ENCODE peak calls at places on chromosomes 1 and 21, in ten cellular contexts. X, O, F, R, I, B, C, H, P and N are unnamed samples.

GRCh38 chr1:234658143-234658542 is 48.2 kb upstream of the IRF2BP2 start:
- DNase-seq in X (peak), O (peak), F (peak), H (no peak), P (peak), C (peak), I (no peak), B (no peak), R (peak), N (peak)

GRCh38 chr1:68758666-68759209 is 261.9 kb upstream of the DEPDC1 start:
- DNase-seq in O (no peak), X (no peak), R (no peak), C (no peak), H (no peak), P (no peak), F (peak), I (no peak), B (no peak), N (no peak)

GRCh38 chr1:19772053-19772452 is 27.7 kb downstream of the TMCO4 start:
- DNase-seq in O (no peak), X (peak), C (no peak), F (no peak), P (no peak), H (no peak), R (no peak), I (no peak), B (no peak), N (no peak)

GRCh38 chr1:85330711-85331290 is 54.4 kb upstream of the BCL10 start:
- DNase-seq in X (peak), H (peak), B (no peak), F (no peak), C (no peak), P (peak), O (no peak), I (no peak), R (peak), N (no peak)

GRCh38 chr1:34781844-34782391 is 904 bp downstream of the GJB3 start:
- DNase-seq in O (no peak), R (no peak), C (peak), H (no peak), P (peak), B (peak), F (no peak), X (no peak), I (no peak), N (no peak)

GRCh38 chr1:151760597-151761385 is 2.5 kb downstream of the MRPL9 start:
- DNase-seq in H (no peak), R (no peak), F (no peak), B (no peak), P (no peak), X (no peak), O (no peak), C (no peak), I (no peak), N (no peak)

GRCh38 chr1:101438359-101438758 is 201.5 kb downstream of the S1PR1 start:
- DNase-seq in H (peak), C (no peak), F (no peak), B (no peak), O (no peak), I (no peak), R (peak), P (no peak), X (no peak), N (no peak)

GRCh38 chr1:53274026-53274425 is 35.7 kb upstream of the MAGOH start:
- DNase-seq in P (no peak), B (no peak), X (no peak), C (no peak), F (no peak), I (no peak), R (no peak), O (no peak), H (no peak), N (no peak)

GRCh38 chr1:43565600-43566360 is 35.1 kb downstream of the PTPRF start:
- DNase-seq in I (no peak), C (peak), B (no peak), P (peak), R (peak), F (no peak), X (peak), O (no peak), H (peak), N (no peak)

GRCh38 chr1:245292571-245292970 is 137.8 kb downstream of the KIF26B start:
- DNase-seq in F (no peak), B (no peak), C (no peak), O (no peak), P (no peak), R (no peak), I (no peak), H (no peak), X (no peak), N (no peak)

GRCh38 chr1:7127322-7128050 is 342.2 kb downstream of the CAMTA1 start:
- DNase-seq in O (no peak), R (no peak), I (no peak), P (peak), B (no peak), X (no peak), C (no peak), H (peak), F (no peak), N (no peak)

GRCh38 chr21:42123509-42123908 is 52.4 kb downstream of the UMODL1 start:
- DNase-seq in P (no peak), R (no peak), I (no peak), B (no peak), C (no peak), H (no peak), O (no peak), X (no peak), F (no peak), N (no peak)

GRCh38 chr1:152673016-152673415 is 2.1 kb upstream of the LCE2C start:
- DNase-seq in H (no peak), B (no peak), P (no peak), C (no peak), R (no peak), F (no peak), X (no peak), I (no peak), O (no peak), N (no peak)

GRCh38 chr1:97384294-97384952 is 536.4 kb downstream of the DPYD start:
- DNase-seq in B (no peak), P (no peak), I (no peak), X (no peak), F (peak), R (peak), H (no peak), C (no peak), O (peak), N (no peak)

GRCh38 chr1:163202833-163203451 is at the start of gene RGS5:
- DNase-seq in I (no peak), B (no peak), R (peak), P (no peak), O (no peak), F (no peak), X (no peak), H (no peak), C (no peak), N (no peak)

GRCh38 chr1:203316626-203317093 is 11.3 kb downstream of the BTG2 start:
- DNase-seq in H (no peak), R (peak), F (no peak), P (peak), I (no peak), B (no peak), X (peak), C (peak), O (no peak), N (peak)

GRCh38 chr21:36471254-36471723 is 8.6 kb downstream of the CLDN14 start:
- DNase-seq in F (no peak), O (peak), P (no peak), H (no peak), C (no peak), X (no peak), B (no peak), R (peak), I (peak), N (no peak)

GRCh38 chr21:30986966-30987365 is 51.3 kb downstream of the KRTAP19-8 start:
- DNase-seq in F (no peak), C (no peak), P (no peak), B (no peak), H (no peak), O (no peak), R (no peak), X (no peak), I (no peak), N (no peak)

GRCh38 chr1:180912801-180913616 is at the start of gene KIAA1614:
- DNase-seq in I (no peak), H (no peak), C (no peak), R (peak), B (peak), X (peak), P (peak), O (no peak), F (no peak), N (no peak)

GRCh38 chr21:40173833-40174232 is 306.6 kb downstream of the PCP4 start:
- DNase-seq in H (no peak), O (no peak), P (no peak), C (no peak), R (no peak), B (no peak), F (no peak), X (no peak), I (no peak), N (no peak)

GRCh38 chr1:98963359-98963758 is 41.3 kb downstream of the PLPPR5 start:
- DNase-seq in I (no peak), F (no peak), C (no peak), B (no peak), H (no peak), O (no peak), X (no peak), R (peak), P (no peak), N (no peak)

GRCh38 chr1:101290922-101291561 is 54.2 kb downstream of the S1PR1 start:
- DNase-seq in F (no peak), P (no peak), O (no peak), B (no peak), H (no peak), X (no peak), R (no peak), I (no peak), C (no peak), N (no peak)

GRCh38 chr1:203143671-203144070 is 16.1 kb downstream of the ADORA1 start:
- DNase-seq in O (no peak), H (no peak), C (no peak), B (no peak), F (no peak), I (no peak), R (no peak), P (no peak), X (no peak), N (no peak)

GRCh38 chr1:116122955-116123757 is 12.0 kb downstream of the MAB21L3 start:
- DNase-seq in P (peak), C (peak), F (no peak), R (peak), I (no peak), O (peak), H (no peak), B (no peak), X (no peak), N (no peak)

GRCh38 chr1:174114788-174115448 is 44.4 kb upstream of the RABGAP1L start:
- DNase-seq in X (peak), H (peak), C (no peak), I (no peak), O (peak), B (no peak), R (peak), P (no peak), F (peak), N (no peak)

GRCh38 chr1:186835448-186835847 is 6.7 kb downstream of the PLA2G4A start:
- DNase-seq in F (no peak), I (no peak), X (no peak), R (no peak), O (no peak), H (no peak), P (no peak), C (no peak), B (no peak), N (no peak)

GRCh38 chr1:205312866-205313680 is 8.5 kb downstream of the NUAK2 start:
- DNase-seq in H (no peak), I (no peak), P (no peak), B (no peak), R (no peak), F (no peak), X (no peak), C (no peak), O (no peak), N (no peak)

GRCh38 chr1:82589588-82589987 is 788.9 kb downstream of the ADGRL2 start:
- DNase-seq in X (no peak), I (no peak), O (no peak), H (no peak), F (no peak), B (no peak), P (no peak), C (no peak), R (no peak), N (no peak)

GRCh38 chr1:21100496-21100895 is 76.2 kb downstream of the EIF4G3 start:
- DNase-seq in I (no peak), X (no peak), F (no peak), R (no peak), P (no peak), B (no peak), O (no peak), H (peak), C (no peak), N (no peak)

GRCh38 chr1:244768186-244768585 is 67.3 kb upstream of the COX20 start:
- DNase-seq in H (no peak), C (no peak), B (no peak), F (no peak), I (no peak), O (no peak), P (no peak), R (peak), X (no peak), N (no peak)

GRCh38 chr21:37041706-37042271 is 31.1 kb downstream of the PIGP start:
- DNase-seq in C (no peak), H (no peak), B (no peak), O (no peak), X (no peak), R (no peak), I (no peak), F (no peak), P (no peak), N (no peak)

GRCh38 chr1:193540511-193540910 is 354.1 kb upstream of the B3GALT2 start:
- DNase-seq in B (no peak), H (no peak), I (no peak), C (no peak), R (no peak), X (no peak), P (no peak), O (no peak), F (no peak), N (no peak)

GRCh38 chr1:12001249-12001917 is 17.9 kb upstream of the MIIP start:
- DNase-seq in P (peak), F (peak), I (no peak), R (peak), H (peak), X (peak), B (no peak), C (no peak), O (peak), N (no peak)

GRCh38 chr1:31809698-31810097 is 6.1 kb downstream of the SPOCD1 start:
- DNase-seq in F (no peak), B (peak), X (no peak), P (no peak), H (no peak), O (no peak), R (no peak), C (no peak), I (no peak), N (no peak)

GRCh38 chr21:38688068-38688467 is 117.7 kb upstream of the ETS2 start:
- DNase-seq in H (no peak), X (no peak), B (no peak), O (no peak), C (no peak), R (no peak), P (no peak), F (no peak), I (no peak), N (no peak)

GRCh38 chr1:17439250-17440073 is at the start of gene RCC2:
- DNase-seq in X (peak), F (peak), B (no peak), H (peak), O (peak), R (peak), C (peak), P (peak), I (no peak), N (peak)
- TF ChIP-seq POLR2A in X (no peak), F (peak), B (no peak), H (no peak), O (peak), R (peak), C (no peak), P (no peak), I (peak), N (no peak)

GRCh38 chr21:25507522-25507921 is 99.8 kb downstream of the MRPL39 start:
- DNase-seq in I (no peak), R (peak), B (no peak), C (no peak), F (no peak), H (no peak), P (no peak), O (peak), X (no peak), N (no peak)

GRCh38 chr21:25506887-25507286 is 100.4 kb downstream of the MRPL39 start:
- DNase-seq in B (no peak), C (no peak), R (peak), P (no peak), I (no peak), X (no peak), O (peak), H (no peak), F (no peak), N (no peak)

GRCh38 chr21:25506268-25506667 is 101.0 kb downstream of the MRPL39 start:
- DNase-seq in B (no peak), O (no peak), I (no peak), H (no peak), X (no peak), F (no peak), P (no peak), C (no peak), R (no peak), N (no peak)

GRCh38 chr21:25509862-25510261 is 97.4 kb downstream of the MRPL39 start:
- DNase-seq in O (no peak), H (no peak), P (no peak), X (no peak), I (no peak), R (no peak), F (no peak), B (no peak), C (no peak), N (no peak)

GRCh38 chr21:25508364-25508763 is 98.9 kb downstream of the MRPL39 start:
- DNase-seq in R (peak), F (no peak), B (no peak), P (no peak), H (no peak), X (no peak), C (no peak), O (no peak), I (no peak), N (no peak)
- TF ChIP-seq POLR2A in R (no peak), F (no peak), B (no peak), P (no peak), H (no peak), X (no peak), C (no peak), O (no peak), I (no peak), N (no peak)

GRCh38 chr21:45541221-45542039 is 810 bp downstream of the SLC19A1 start:
- DNase-seq in O (peak), P (peak), B (peak), I (no peak), C (peak), X (peak), R (peak), F (peak), H (peak), N (peak)
- TF ChIP-seq POLR2A in O (peak), P (no peak), B (no peak), I (peak), C (no peak), X (no peak), R (no peak), F (no peak), H (no peak), N (no peak)

GRCh38 chr1:156490401-156491032 is 10.1 kb downstream of the MEF2D start:
- DNase-seq in F (no peak), O (peak), H (no peak), I (no peak), X (peak), C (no peak), R (no peak), B (no peak), P (peak), N (no peak)

GRCh38 chr1:156489935-156490293 is 10.7 kb downstream of the MEF2D start:
- DNase-seq in R (no peak), H (no peak), B (no peak), P (no peak), I (no peak), O (no peak), F (no peak), C (no peak), X (no peak), N (no peak)

GRCh38 chr1:156487862-156488261 is 12.7 kb downstream of the MEF2D start:
- DNase-seq in I (no peak), O (no peak), B (no peak), F (no peak), C (no peak), H (no peak), R (no peak), P (peak), X (no peak), N (no peak)

GRCh38 chr1:156488566-156489165 is 11.9 kb downstream of the MEF2D start:
- DNase-seq in F (no peak), R (no peak), I (no peak), H (no peak), C (no peak), X (no peak), O (no peak), P (no peak), B (no peak), N (no peak)

GRCh38 chr1:156489166-156489934 is 11.2 kb downstream of the MEF2D start:
- DNase-seq in R (peak), F (no peak), B (no peak), P (peak), C (no peak), H (no peak), X (peak), O (no peak), I (no peak), N (no peak)
- TF ChIP-seq POLR2A in R (no peak), F (no peak), B (no peak), P (peak), C (no peak), H (no peak), X (no peak), O (no peak), I (peak), N (no peak)

DNA sequence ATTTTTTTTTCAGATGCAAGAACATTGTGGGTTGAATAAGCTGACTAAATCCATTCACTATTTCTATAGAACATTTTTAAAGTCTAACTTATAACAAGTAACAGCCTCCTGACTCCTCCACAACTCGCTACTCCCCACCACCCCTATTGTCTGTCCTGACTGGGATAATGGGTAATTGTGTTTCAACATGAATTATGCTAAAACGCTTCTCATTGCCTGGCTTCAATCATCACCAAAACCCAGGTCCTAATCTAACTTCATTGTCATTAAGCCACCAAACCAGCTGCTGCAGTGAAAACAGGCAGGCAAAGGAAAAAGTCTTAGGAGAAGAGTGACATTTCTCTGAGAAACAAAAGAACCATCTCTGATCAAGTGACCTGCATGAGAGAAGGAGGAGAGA is 30.0 kb downstream of the TNR start:
- DNase-seq in B (no peak), R (no peak), F (no peak), P (no peak), I (no peak), H (no peak), C (no peak), O (no peak), X (no peak), N (no peak)
- TF ChIP-seq POLR2A in B (no peak), R (no peak), F (no peak), P (no peak), I (no peak), H (no peak), C (no peak), O (no peak), X (no peak), N (no peak)

GRCh38 chr1:232949636-232950196 is 695 bp upstream of the NTPCR start:
- DNase-seq in X (no peak), I (no peak), R (no peak), P (no peak), B (no peak), H (no peak), O (no peak), F (no peak), C (no peak), N (no peak)

GRCh38 chr1:232950919-232951579 is 638 bp downstream of the NTPCR start:
- DNase-seq in P (peak), R (peak), B (no peak), O (peak), C (no peak), H (no peak), F (no peak), X (peak), I (no peak), N (no peak)

GRCh38 chr1:232951605-232952004 is 1.2 kb downstream of the NTPCR start:
- DNase-seq in X (no peak), R (no peak), F (no peak), H (no peak), P (no peak), C (no peak), O (no peak), B (no peak), I (no peak), N (no peak)

GRCh38 chr1:232952514-232953175 is 2.2 kb downstream of the NTPCR start:
- DNase-seq in H (peak), C (peak), O (peak), B (no peak), F (peak), I (peak), P (peak), R (peak), X (peak), N (peak)

DNA sequence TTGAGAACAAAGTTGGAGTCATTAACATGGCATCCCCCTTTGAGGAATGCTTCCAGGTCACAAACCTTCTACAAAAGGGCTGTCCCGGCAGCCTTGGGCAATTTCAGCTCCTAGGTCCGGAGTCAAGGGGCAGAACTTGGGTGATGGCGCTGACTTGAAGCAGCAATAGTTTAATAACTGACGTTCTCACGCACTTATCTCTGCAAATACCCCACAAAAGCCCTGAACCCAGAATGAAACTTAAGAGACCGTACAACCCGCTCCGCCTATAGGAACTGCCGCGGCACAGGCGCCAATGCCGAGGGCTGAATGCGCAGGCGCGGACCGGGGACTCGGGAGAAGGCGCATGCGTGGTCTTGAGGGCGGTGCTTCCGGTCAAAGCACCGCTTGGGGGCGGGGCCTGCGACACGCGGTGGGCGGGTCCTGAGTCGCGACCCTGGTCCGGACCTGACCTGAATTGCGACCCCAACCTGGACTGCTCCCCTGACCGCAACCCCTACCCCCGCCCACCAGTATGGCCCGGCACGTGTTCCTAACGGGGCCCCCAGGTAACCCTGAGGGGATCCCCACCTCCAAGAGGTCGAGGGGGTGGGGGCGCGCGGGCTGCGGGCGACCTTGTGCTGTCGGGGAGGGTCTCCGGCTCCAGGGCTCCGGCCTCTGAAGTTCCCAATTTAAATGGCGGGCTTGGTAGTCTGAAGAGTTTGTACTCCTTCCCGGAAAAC is at the start of gene NTPCR:
- DNase-seq in H (peak), O (peak), I (peak), F (peak), P (peak), C (peak), B (peak), X (peak), R (peak), N (peak)
- TF ChIP-seq POLR2A in H (peak), O (peak), I (peak), F (peak), P (peak), C (no peak), B (no peak), X (no peak), R (peak), N (no peak)